ENCODE peak calls at places on chromosomes 12 and 14, in seven cellular contexts. E is CD8-positive, alpha-beta T cell; K is A549; A is cardiac muscle cell; U is neural progenitor cell; M is CD8-positive, alpha-beta memory T cell; Q is heart right ventricle. V is an unnamed sample.

GRCh38 chr12:131827961-131828534 is at the start of gene MMP17:
- DNase-seq in U (peak; percentile 94), E (no peak), K (peak; percentile 56), M (peak; percentile 10), Q (peak; percentile 54), A (peak; percentile 72), V (peak; percentile 82)

GRCh38 chr14:72404998-72405397 is 472.8 kb downstream of the RGS6 start:
- DNase-seq in E (no peak), Q (no peak), K (no peak), A (no peak), M (no peak), U (peak; percentile 43), V (no peak)

GRCh38 chr12:7374423-7375144 is 69.4 kb downstream of the CD163L1 start:
- DNase-seq in Q (peak; percentile 20), K (peak; percentile 56), M (no peak), U (peak; percentile 70), A (peak; percentile 4), E (no peak), V (peak; percentile 48)

GRCh38 chr12:49137476-49137875 is 6.3 kb upstream of the TUBA1B start:
- DNase-seq in Q (no peak), A (no peak), M (no peak), K (no peak), U (no peak), E (no peak), V (no peak)

GRCh38 chr12:91180577-91180976 is 2.0 kb downstream of the DCN start:
- DNase-seq in M (no peak), E (no peak), Q (no peak), U (no peak), K (no peak), A (peak; percentile 85), V (peak; percentile 33)

GRCh38 chr14:78162202-78162601 is 8.0 kb upstream of the NRXN3 start:
- DNase-seq in E (no peak), K (no peak), M (no peak), U (no peak), Q (no peak), A (peak; percentile 11), V (no peak)

GRCh38 chr14:102155150-102155549 is 15.5 kb downstream of the WDR20 start:
- DNase-seq in E (no peak), U (peak; percentile 17), K (no peak), Q (no peak), M (no peak), A (peak; percentile 66), V (no peak)

GRCh38 chr14:39322807-39323206 is 89.1 kb downstream of the MIA2 start:
- DNase-seq in U (no peak), M (no peak), E (no peak), K (no peak), Q (no peak), A (peak; percentile 24), V (no peak)

GRCh38 chr14:37583358-37584210 is 11.5 kb downstream of the FOXA1 start:
- DNase-seq in K (no peak), Q (peak; percentile 7), M (no peak), E (no peak), A (no peak), U (peak; percentile 92), V (no peak)

GRCh38 chr12:101719566-101719965 is 19.7 kb downstream of the SYCP3 start:
- DNase-seq in A (no peak), Q (no peak), K (no peak), M (no peak), E (no peak), U (no peak), V (no peak)

GRCh38 chr12:57844725-57845477 is 1.6 kb downstream of the CTDSP2 start:
- DNase-seq in A (peak; percentile 92), U (peak; percentile 73), K (peak; percentile 71), E (no peak), Q (peak; percentile 69), M (no peak), V (no peak)

GRCh38 chr14:77717608-77718305 is 9.9 kb downstream of the SLIRP start:
- DNase-seq in U (no peak), K (no peak), M (no peak), A (no peak), Q (no peak), E (no peak), V (no peak)

DNA sequence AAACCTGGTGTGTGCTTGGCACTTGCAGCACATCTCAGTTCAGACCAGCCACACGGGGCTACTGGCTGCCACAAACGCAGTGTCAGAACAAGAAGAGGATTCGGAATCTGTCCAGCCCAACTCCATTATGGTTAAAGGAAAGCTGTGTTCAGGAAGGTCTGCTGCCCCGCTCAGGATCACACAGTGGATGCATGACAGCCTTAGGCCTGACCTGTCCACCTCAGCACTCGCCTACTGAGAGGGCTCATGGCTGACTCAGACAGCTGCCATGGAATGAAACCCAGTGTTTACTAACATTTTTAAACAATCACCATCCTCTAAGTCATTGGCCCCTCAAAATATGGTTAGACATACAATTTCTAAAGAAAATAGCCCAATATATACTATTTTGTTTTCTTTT is 5.6 kb upstream of the NIN start:
- DNase-seq in K (no peak), A (no peak), Q (no peak), E (no peak), M (no peak), U (no peak), V (no peak)
- H3K4me1 ChIP-seq in K (peaks cover 3% of the 10 kb centered on the region), A (no peaks in the 10 kb centered on the region), Q (no peaks in the 10 kb centered on the region), E (peaks cover 18% of the 10 kb centered on the region), M (peaks cover 25% of the 10 kb centered on the region), U (peaks cover 20% of the 10 kb centered on the region), V (no peaks in the 10 kb centered on the region)

DNA sequence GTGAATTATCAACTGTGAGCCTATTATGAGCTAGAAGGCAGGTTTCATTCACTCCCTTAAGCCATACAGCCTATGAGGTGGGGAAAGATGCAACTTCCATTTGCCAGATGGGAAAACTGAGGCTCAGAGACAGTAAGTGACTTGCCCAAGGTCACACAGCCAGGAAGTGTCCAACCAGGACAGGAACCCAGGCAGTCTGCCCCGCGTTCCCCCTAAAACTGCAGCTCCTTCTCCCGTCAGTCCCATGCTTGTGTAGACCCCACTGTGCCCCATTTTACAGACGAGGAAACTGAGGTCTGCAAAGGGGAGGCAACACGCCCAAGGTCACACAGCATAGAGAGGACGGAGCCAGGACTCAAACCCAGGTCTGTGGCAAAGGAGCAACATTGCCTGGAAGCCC is 50.6 kb downstream of the NCOR2 start:
- DNase-seq in U (no peak), E (no peak), M (no peak), Q (no peak), A (no peak), K (no peak), V (no peak)
- H3K4me1 ChIP-seq in U (peaks cover 47% of the 10 kb centered on the region), E (peaks cover 4% of the 10 kb centered on the region), M (no peaks in the 10 kb centered on the region), Q (peaks cover 95% of the 10 kb centered on the region), A (peaks cover 58% of the 10 kb centered on the region), K (peaks cover 68% of the 10 kb centered on the region), V (peaks cover 59% of the 10 kb centered on the region)

DNA sequence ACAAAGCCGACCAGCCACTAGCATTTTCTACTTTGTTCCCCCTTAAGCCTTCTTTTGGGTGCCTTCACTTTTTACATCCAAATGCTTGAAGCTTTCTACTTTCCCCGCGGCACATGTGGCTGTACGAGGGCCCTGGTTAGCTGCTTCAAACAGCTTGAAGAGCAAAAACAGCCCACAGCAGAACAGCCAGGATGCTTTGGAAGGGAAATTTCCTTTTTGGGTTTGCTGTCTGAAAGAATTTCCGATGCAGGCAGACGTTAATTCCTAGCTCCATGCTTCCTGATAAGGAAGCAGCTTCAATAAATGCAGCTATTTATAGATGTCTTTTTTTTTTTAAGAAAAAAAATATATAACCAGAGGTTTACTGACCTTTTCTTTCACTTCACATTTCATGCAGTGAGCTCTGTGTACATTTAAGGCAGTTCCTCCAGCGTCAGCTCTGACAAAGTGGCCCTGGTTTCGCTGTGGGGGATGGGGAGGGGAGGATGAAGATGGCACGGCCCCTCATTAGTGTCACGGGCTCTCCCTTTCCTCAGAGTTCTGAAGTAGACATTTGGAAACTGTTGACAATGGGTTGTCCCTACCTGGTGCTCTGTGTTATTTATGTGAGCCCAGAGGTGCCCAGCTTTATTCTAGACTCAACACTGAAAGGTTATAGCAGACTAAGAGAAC is 109.5 kb downstream of the ETV6 start:
- DNase-seq in E (no peak), U (peak; percentile 56), A (peak; percentile 83), K (no peak), Q (no peak), M (no peak), V (no peak)
- H3K4me1 ChIP-seq in E (peaks cover 6% of the 10 kb centered on the region), U (peaks cover 32% of the 10 kb centered on the region), A (peaks cover 44% of the 10 kb centered on the region), K (peaks cover 7% of the 10 kb centered on the region), Q (peaks cover 89% of the 10 kb centered on the region), M (peaks cover 5% of the 10 kb centered on the region), V (peaks cover 25% of the 10 kb centered on the region)

DNA sequence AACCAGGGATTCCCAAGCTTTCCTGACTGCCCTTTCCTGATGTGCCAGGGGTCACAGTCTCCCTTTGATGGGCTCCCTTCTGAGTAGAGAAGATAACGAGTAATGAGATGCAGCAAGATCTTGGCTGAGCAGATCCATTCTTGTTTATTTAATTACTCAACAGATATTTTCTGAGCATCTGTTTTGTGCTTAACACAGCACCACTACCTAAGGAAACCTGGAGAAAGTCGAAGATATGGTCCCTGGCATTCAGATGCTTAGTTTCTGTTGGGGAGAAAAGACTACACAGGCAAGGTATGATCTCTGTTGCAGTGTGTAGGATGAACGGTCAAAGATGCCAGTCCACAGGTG is 3.9 kb downstream of the AJUBA start:
- DNase-seq in A (no peak), M (no peak), K (no peak), Q (no peak), U (no peak), E (no peak), V (no peak)
- H3K4me1 ChIP-seq in A (peaks cover 40% of the 10 kb centered on the region), M (peaks cover 18% of the 10 kb centered on the region), K (peaks cover 62% of the 10 kb centered on the region), Q (peaks cover 59% of the 10 kb centered on the region), U (peaks cover 51% of the 10 kb centered on the region), E (peaks cover 15% of the 10 kb centered on the region), V (peaks cover 41% of the 10 kb centered on the region)

GRCh38 chr12:96241484-96242256 is 47.5 kb downstream of the ELK3 start:
- DNase-seq in K (no peak), U (no peak), A (peak; percentile 62), E (peak; percentile 62), Q (no peak), M (peak; percentile 82), V (no peak)

GRCh38 chr12:96242597-96242996 is 48.4 kb downstream of the ELK3 start:
- DNase-seq in A (no peak), K (no peak), M (peak; percentile 61), U (no peak), E (no peak), Q (no peak), V (no peak)

GRCh38 chr12:96239711-96240234 is 45.6 kb downstream of the ELK3 start:
- DNase-seq in Q (peak; percentile 70), E (no peak), A (peak; percentile 70), U (no peak), K (no peak), M (no peak), V (peak; percentile 25)

GRCh38 chr12:96240251-96240650 is 46.1 kb downstream of the ELK3 start:
- DNase-seq in U (no peak), Q (no peak), A (no peak), M (no peak), E (no peak), K (no peak), V (no peak)

DNA sequence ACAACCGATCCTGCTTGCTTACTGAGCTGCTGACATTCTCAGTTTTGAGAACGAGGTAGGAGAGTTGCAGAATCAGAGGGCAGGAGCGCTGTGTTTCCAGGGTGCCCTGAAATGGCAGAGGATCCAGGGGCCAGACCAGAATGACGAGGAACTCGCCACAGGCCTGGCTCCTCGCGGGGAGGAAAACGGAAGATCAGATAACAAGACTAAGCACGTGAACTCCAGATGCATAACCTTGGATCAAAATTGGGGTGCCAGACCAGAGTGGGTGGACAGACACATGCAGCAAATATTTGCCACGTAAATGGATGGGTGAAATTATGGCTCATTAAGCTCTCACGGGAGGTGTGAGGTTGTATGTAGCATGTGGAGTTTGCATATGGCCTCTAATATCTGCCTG is 46.5 kb downstream of the ELK3 start:
- DNase-seq in A (no peak), K (no peak), U (no peak), M (no peak), E (no peak), Q (no peak), V (no peak)
- H3K4me1 ChIP-seq in A (peaks cover 28% of the 10 kb centered on the region), K (no peaks in the 10 kb centered on the region), U (no peaks in the 10 kb centered on the region), M (peaks cover 60% of the 10 kb centered on the region), E (peaks cover 50% of the 10 kb centered on the region), Q (peaks cover 89% of the 10 kb centered on the region), V (peaks cover 15% of the 10 kb centered on the region)

V was measured in A673.